ENCODE peak calls at places on chromosomes 1 and 21, in four cellular contexts. F is NCI-H1092 treated with DMSO at 0.1 percent for 48 hours, C is IMR-90, H is fibroblast of lung. J is an unnamed sample.

GRCh38 chr1:213615226-213615881 is 372.4 kb upstream of the PROX1 start:
- DNase-seq in F (no peak), C (no peak), H (no peak), J (no peak)

GRCh38 chr1:47940779-47941178 is 56.4 kb downstream of the TRABD2B start:
- DNase-seq in F (no peak), C (no peak), H (no peak), J (no peak)

GRCh38 chr1:46284597-46285564 is 18.5 kb downstream of the LRRC41 start:
- DNase-seq in F (no peak), C (peak), H (peak), J (peak)

GRCh38 chr21:39647476-39647875 is 34.7 kb downstream of the B3GALT5 start:
- DNase-seq in F (no peak), C (peak), H (peak), J (peak)

GRCh38 chr1:197103295-197103694 is 36.2 kb upstream of the F13B start:
- DNase-seq in F (no peak), C (peak), H (peak), J (peak)

GRCh38 chr1:232039303-232039702 is 412.7 kb downstream of the DISC1 start:
- DNase-seq in F (no peak), C (peak), H (no peak), J (peak)

GRCh38 chr1:116521186-116521585 is 49.6 kb downstream of the CD58 start:
- DNase-seq in F (no peak), C (peak), H (peak), J (peak)

GRCh38 chr1:15192916-15193550 is 39.5 kb downstream of the TMEM51 start:
- DNase-seq in F (no peak), C (no peak), H (no peak), J (no peak)

GRCh38 chr1:97144527-97144926 is 422.9 kb downstream of the PTBP2 start:
- DNase-seq in F (no peak), C (peak), H (peak), J (peak)

GRCh38 chr1:24409535-24409934 is 4.0 kb downstream of the STPG1 start:
- DNase-seq in F (no peak), C (peak), H (peak), J (peak)

GRCh38 chr1:155457237-155457636 is 105.4 kb downstream of the ASH1L start:
- DNase-seq in F (no peak), C (no peak), H (no peak), J (no peak)

J was measured in ELR.